ENCODE peak calls at places on chromosomes 3 and 15, in seven cellular contexts. N, O, Y, B, W, J and S are unnamed samples.

GRCh38 chr3:161265916-161266571 is 44.9 kb downstream of the NMD3 start:
- ATAC-seq in Y (no peak), N (no peak), W (no peak), O (no peak), B (no peak), J (no peak), S (no peak)

GRCh38 chr3:16265455-16265786 is 409 bp downstream of the OXNAD1 start:
- ATAC-seq in O (no peak), Y (no peak), N (no peak), J (no peak), W (no peak), B (no peak), S (no peak)

GRCh38 chr15:87871738-87872315 is 384.7 kb downstream of the NTRK3 start:
- ATAC-seq in J (no peak), B (no peak), O (no peak), N (no peak), W (no peak), Y (no peak), S (no peak)

GRCh38 chr3:119794971-119795612 is 13.2 kb downstream of the NR1I2 start:
- ATAC-seq in J (peak), N (peak), O (no peak), Y (peak), B (no peak), W (peak), S (peak)

GRCh38 chr3:128098234-128098633 is 25.4 kb downstream of the RUVBL1 start:
- ATAC-seq in W (no peak), N (peak), B (peak), O (no peak), J (no peak), Y (no peak), S (no peak)

GRCh38 chr3:49353022-49353421 is 5.1 kb downstream of the GPX1 start:
- ATAC-seq in W (no peak), O (no peak), B (no peak), J (no peak), N (no peak), Y (no peak), S (no peak)

GRCh38 chr3:159174715-159175390 is 373.0 kb downstream of the MFSD1 start:
- ATAC-seq in Y (no peak), J (no peak), N (no peak), B (no peak), W (no peak), O (no peak), S (no peak)

GRCh38 chr15:54373332-54373731 is 395.1 kb downstream of the UNC13C start:
- ATAC-seq in W (no peak), J (no peak), N (no peak), Y (no peak), B (no peak), O (no peak), S (no peak)

GRCh38 chr3:150623945-150624344 is 20.8 kb downstream of the SELENOT start:
- ATAC-seq in Y (no peak), J (no peak), B (no peak), N (no peak), O (no peak), W (no peak), S (no peak)

GRCh38 chr3:74001481-74001880 is 376.7 kb upstream of the PDZRN3 start:
- ATAC-seq in O (no peak), Y (no peak), B (no peak), N (no peak), J (no peak), W (no peak), S (no peak)

GRCh38 chr3:63847718-63848450 is 15.7 kb downstream of the THOC7 start:
- ATAC-seq in O (no peak), Y (no peak), J (no peak), W (no peak), N (no peak), B (peak), S (no peak)

GRCh38 chr3:141421639-141422319 is 53.5 kb downstream of the ZBTB38 start:
- ATAC-seq in B (no peak), N (no peak), W (no peak), J (peak), O (no peak), Y (no peak), S (no peak)

GRCh38 chr3:17118771-17119170 is 234.0 kb downstream of the PLCL2 start:
- ATAC-seq in O (no peak), N (no peak), Y (no peak), B (no peak), J (no peak), W (no peak), S (no peak)

GRCh38 chr3:122255757-122256439 is 69.2 kb upstream of the CSTA start:
- ATAC-seq in Y (no peak), J (no peak), W (no peak), O (no peak), B (peak), N (no peak), S (no peak)

DNA sequence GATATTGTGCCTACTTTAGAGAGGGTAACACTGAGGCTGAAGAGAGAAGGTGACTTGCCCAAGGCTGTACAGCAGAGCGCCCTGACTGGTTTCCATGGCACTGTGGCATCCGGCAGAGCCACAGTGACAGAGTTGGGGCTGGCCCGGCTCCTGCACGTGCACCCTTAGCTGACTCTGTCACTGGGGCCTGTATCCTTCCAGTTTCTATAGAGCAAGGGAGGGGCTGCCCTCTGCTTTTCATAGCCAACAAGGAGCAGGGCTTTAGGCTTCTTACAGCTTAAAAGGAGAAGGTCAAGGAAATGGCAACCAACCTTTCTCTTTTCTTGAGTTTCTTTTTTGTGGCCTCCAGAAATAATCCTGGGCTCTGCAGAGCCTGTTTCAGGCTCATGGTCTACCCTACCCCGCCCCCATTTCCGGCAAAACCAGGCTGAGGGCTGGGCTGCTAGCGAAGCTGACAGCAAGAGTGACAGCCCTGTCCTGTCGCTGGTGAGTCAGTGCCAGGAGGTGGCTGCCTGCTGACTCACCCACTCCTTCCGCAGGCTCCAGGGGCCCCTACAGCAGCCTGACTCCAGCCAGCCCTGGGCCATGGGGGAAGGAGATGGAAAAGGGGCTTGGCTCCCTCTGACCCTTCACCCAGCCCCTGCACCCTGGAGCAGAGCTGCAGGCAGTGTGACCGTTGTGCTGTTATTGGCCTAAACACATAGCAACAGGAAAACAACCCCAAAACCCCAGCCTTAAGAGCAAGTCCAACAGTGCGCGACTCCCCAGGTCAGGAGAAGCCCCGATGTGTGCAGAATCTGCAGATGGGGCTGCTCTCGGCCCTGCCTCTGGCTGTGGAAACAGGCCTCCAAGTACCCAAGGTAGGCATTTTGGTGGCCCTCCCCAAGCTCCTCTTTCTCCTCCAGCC is 29.8 kb downstream of the SLC6A6 start:
- ATAC-seq in J (peak), N (peak), W (peak), O (peak), Y (peak), B (peak), S (peak)
- TF ChIP-seq POLR2A in J (no peak), N (no peak), W (peak), O (peak), Y (no peak), B (no peak), S (no peak)

GRCh38 chr15:100867476-100867875 is 12.2 kb upstream of the ALDH1A3 start:
- ATAC-seq in B (peak), N (no peak), W (no peak), O (no peak), J (no peak), Y (no peak), S (no peak)
- TF ChIP-seq POLR2A in B (no peak), N (no peak), W (no peak), O (no peak), J (no peak), Y (no peak), S (no peak)

GRCh38 chr15:52018244-52018643 is 775 bp upstream of the MAPK6 start:
- ATAC-seq in O (no peak), N (no peak), B (no peak), Y (no peak), W (no peak), J (no peak), S (no peak)

GRCh38 chr15:52018693-52019393 is at the start of gene MAPK6:
- ATAC-seq in W (peak), J (peak), O (peak), N (peak), Y (peak), B (peak), S (peak)

GRCh38 chr15:52021128-52021671 is 2.2 kb downstream of the MAPK6 start:
- ATAC-seq in N (no peak), B (peak), W (peak), O (peak), Y (no peak), J (no peak), S (no peak)

GRCh38 chr15:52020253-52021085 is 1.4 kb downstream of the MAPK6 start:
- ATAC-seq in Y (no peak), B (no peak), N (no peak), O (no peak), J (no peak), W (peak), S (no peak)

DNA sequence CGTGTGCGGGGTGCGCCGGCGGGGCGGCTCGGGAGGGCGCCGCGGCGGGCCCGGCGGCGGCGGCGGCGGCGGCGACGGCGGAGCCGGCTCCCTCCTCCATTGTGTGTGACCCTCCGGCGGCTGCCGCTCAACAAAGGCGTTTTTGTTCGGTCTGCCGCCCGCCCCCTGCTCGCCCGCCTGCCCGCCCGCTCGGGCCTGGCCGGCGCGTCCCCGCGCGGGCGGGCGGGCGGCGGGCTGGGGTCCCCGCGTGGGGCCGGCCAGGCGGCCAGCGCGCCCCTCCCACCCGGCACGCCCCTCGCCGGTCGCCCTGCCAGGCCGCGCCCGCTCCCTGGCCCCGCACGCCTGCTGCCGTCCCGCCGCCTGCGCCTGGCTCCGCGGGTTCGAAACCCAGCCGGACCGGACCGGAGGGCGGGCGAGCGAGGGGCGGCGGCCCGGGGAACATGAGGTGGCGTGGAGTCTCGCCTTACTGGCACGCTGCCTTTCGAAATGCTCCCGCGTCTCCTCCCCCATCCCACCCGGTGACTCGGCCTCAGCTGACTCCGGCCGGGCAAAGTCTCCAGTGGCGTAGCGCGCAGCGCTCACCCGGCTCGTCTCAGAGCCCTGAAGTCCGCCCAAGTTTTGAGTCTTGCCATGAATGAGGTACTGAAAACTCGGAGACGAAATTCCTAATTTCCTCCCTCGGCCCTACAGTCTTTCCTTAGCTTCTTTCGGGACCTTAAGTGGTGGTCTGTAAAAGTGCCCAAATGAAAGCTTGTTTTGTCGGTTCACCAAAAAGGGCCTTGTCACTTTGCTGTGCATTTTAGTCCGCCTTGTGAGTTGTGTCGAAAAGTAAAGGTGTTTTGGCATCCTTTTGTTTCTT is 604 bp downstream of the MAPK6 start:
- ATAC-seq in W (peak), Y (peak), B (peak), N (peak), J (peak), O (peak), S (peak)
- TF ChIP-seq POLR2A in W (peak), Y (no peak), B (peak), N (peak), J (no peak), O (peak), S (peak)

GRCh38 chr3:194687638-194688206 is 2.0 kb downstream of the FAM43A start:
- ATAC-seq in O (peak), J (peak), W (no peak), B (peak), N (no peak), Y (no peak), S (peak)
- TF ChIP-seq POLR2A in O (peak), J (no peak), W (no peak), B (peak), N (no peak), Y (no peak), S (peak)

DNA sequence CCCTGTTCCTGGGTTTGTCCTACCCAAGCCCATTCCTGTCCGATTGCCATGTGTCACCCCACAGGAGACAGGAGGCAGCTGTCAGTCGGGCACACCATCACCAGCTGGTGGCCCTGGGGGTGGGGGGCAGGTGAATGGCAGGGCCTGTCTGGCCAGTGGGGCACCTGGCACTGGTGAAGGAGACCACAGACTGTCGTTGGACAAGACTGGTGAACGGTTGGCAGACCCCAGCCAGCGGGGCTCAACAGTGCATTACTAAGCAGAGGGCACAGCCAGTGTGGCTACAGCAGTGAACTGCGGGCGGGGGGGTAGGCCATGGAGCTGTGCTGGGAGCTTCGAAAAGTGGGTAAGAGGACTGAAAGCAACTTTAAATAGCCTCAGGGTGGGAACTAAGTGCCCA is 2.1 kb downstream of the SEMA7A start:
- ATAC-seq in N (no peak), B (no peak), O (no peak), W (no peak), Y (no peak), J (no peak), S (no peak)
- TF ChIP-seq POLR2A in N (no peak), B (no peak), O (no peak), W (no peak), Y (no peak), J (no peak), S (no peak)

GRCh38 chr15:72783563-72784232 is at the start of gene ADPGK:
- ATAC-seq in J (peak), B (peak), W (peak), Y (peak), N (peak), O (peak), S (peak)
- TF ChIP-seq POLR2A in J (no peak), B (peak), W (peak), Y (peak), N (peak), O (peak), S (peak)

GRCh38 chr3:98593046-98593936 is at the start of gene CPOX:
- ATAC-seq in J (peak), B (peak), O (peak), W (peak), Y (peak), N (peak), S (peak)

GRCh38 chr3:98596087-98596486 is 2.7 kb upstream of the CPOX start:
- ATAC-seq in O (no peak), W (no peak), Y (no peak), J (no peak), N (no peak), B (no peak), S (no peak)

GRCh38 chr3:98589331-98589870 is 4.0 kb downstream of the CPOX start:
- ATAC-seq in W (no peak), N (no peak), J (no peak), Y (no peak), O (no peak), B (no peak), S (no peak)

GRCh38 chr3:98594630-98594961 is 1.2 kb upstream of the CPOX start:
- ATAC-seq in W (no peak), B (no peak), O (no peak), Y (no peak), J (no peak), N (no peak), S (no peak)

DNA sequence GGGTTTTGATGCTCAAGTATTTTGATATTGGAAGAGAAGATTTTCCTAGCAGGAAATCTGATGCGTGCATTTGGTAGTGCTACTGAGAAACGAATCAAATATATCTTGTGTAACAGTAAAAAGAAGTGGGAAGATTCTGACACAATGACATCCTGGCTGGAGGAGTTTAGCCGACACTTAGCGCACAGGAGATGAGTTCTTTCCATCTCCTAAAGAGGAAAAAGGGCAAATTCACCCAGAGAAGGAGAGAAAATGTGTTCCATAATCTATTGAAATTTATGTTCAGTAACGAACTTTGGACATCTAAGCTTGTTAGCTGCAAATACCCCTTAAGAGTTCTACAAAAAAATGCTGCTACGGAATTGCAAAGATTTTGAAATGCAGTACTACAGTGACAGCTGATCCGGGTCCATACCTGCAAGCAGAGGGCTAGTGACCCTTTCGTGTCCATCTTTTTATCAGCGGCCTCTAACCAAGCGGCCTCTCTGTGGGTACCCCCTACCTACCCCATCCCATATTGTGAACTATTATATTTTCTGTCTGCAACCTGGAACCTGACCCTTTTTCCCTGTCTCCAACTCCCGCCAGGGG is 971 bp downstream of the CPOX start:
- ATAC-seq in W (no peak), J (no peak), O (no peak), N (no peak), Y (no peak), B (no peak), S (no peak)
- TF ChIP-seq POLR2A in W (no peak), J (no peak), O (no peak), N (no peak), Y (no peak), B (no peak), S (no peak)